ENCODE peak calls at places on chromosomes 12 and 14, in ten cellular contexts. H is chondrocyte, R is AG09319, Y is Daoy, G is mammary epithelial cell, J is amniotic epithelial cell, K is cardiac muscle cell, N is NCI-H460, C is tibial nerve, P is iris pigment epithelial cell. F is an unnamed sample.

GRCh38 chr12:66550626-66551025 is 128.2 kb downstream of the GRIP1 start:
- DNase-seq in H (no peak), R (no peak), Y (peak), G (no peak), J (no peak), K (no peak), N (peak), C (no peak), P (peak), F (no peak)

GRCh38 chr12:6538420-6539275 is 4.3 kb downstream of the GAPDH start:
- DNase-seq in H (no peak), R (no peak), Y (peak), G (peak), J (no peak), K (peak), N (no peak), C (no peak), P (peak), F (no peak)

GRCh38 chr12:38691164-38691563 is 214.2 kb downstream of the CPNE8 start:
- DNase-seq in H (no peak), R (no peak), Y (no peak), G (peak), J (peak), K (peak), N (no peak), C (no peak), P (peak), F (no peak)

GRCh38 chr14:25048170-25049126 is 1.5 kb downstream of the STXBP6 start:
- DNase-seq in H (no peak), R (no peak), Y (peak), G (peak), J (peak), K (peak), N (no peak), C (peak), P (peak), F (no peak)

GRCh38 chr14:90453401-90453951 is 56.6 kb downstream of the CALM1 start:
- DNase-seq in H (no peak), R (no peak), Y (no peak), G (no peak), J (peak), K (peak), N (no peak), C (no peak), P (peak), F (no peak)

GRCh38 chr12:115918763-115919162 is 358.7 kb downstream of the MED13L start:
- DNase-seq in H (no peak), R (no peak), Y (no peak), G (no peak), J (no peak), K (no peak), N (no peak), C (no peak), P (no peak), F (no peak)

GRCh38 chr12:55687746-55688145 is 20.0 kb downstream of the ITGA7 start:
- DNase-seq in H (peak), R (no peak), Y (no peak), G (peak), J (no peak), K (no peak), N (no peak), C (no peak), P (no peak), F (no peak)

GRCh38 chr12:121017966-121018491 is 1.7 kb upstream of the C12orf43 start:
- DNase-seq in H (no peak), R (no peak), Y (no peak), G (no peak), J (no peak), K (no peak), N (no peak), C (no peak), P (no peak), F (no peak)

GRCh38 chr12:61739925-61740324 is 520.3 kb upstream of the USP15 start:
- DNase-seq in H (no peak), R (no peak), Y (no peak), G (no peak), J (no peak), K (no peak), N (no peak), C (no peak), P (no peak), F (no peak)

GRCh38 chr14:100764716-100765115 is 38.0 kb downstream of the DLK1 start:
- DNase-seq in H (peak), R (no peak), Y (no peak), G (no peak), J (no peak), K (no peak), N (no peak), C (no peak), P (no peak), F (no peak)

GRCh38 chr14:64772394-64772950 is 68.2 kb downstream of the PLEKHG3 start:
- DNase-seq in H (peak), R (no peak), Y (no peak), G (no peak), J (no peak), K (no peak), N (no peak), C (no peak), P (no peak), F (no peak)

GRCh38 chr14:31326111-31326510 is 94.2 kb downstream of the HEATR5A start:
- DNase-seq in H (no peak), R (no peak), Y (no peak), G (peak), J (peak), K (peak), N (peak), C (no peak), P (peak), F (peak)

GRCh38 chr14:58191763-58192596 is 8.0 kb upstream of the ACTR10 start:
- DNase-seq in H (no peak), R (no peak), Y (no peak), G (no peak), J (no peak), K (no peak), N (no peak), C (no peak), P (no peak), F (no peak)

GRCh38 chr14:22176930-22177329 is 412.1 kb downstream of the DAD1 start:
- DNase-seq in H (no peak), R (no peak), Y (no peak), G (no peak), J (no peak), K (no peak), N (no peak), C (no peak), P (no peak), F (no peak)

GRCh38 chr12:3750616-3751015 is 2.3 kb downstream of the CRACR2A start:
- DNase-seq in H (no peak), R (no peak), Y (no peak), G (no peak), J (no peak), K (no peak), N (no peak), C (no peak), P (no peak), F (no peak)

GRCh38 chr14:50542941-50543418 is 10.6 kb upstream of the MAP4K5 start:
- DNase-seq in H (no peak), R (no peak), Y (peak), G (peak), J (peak), K (peak), N (peak), C (no peak), P (peak), F (peak)

F was measured in CD4-positive, alpha-beta memory T cell.